ENCODE peak calls at places on chromosomes 6 and 20, in seven cellular contexts. J is HepG2, D is A549, O is GM12878, P is H1, K is endothelial cell of umbilical vein, G is NB4. T is an unnamed sample.

GRCh38 chr6:81612136-81612535 is 140.3 kb downstream of the TENT5A start:
- DNase-seq in J (no peak), D (no peak), O (no peak), P (no peak), K (no peak), G (no peak), T (no peak)

GRCh38 chr6:113733386-113733785 is 123.8 kb upstream of the MARCKS start:
- DNase-seq in J (no peak), D (no peak), O (no peak), P (no peak), K (no peak), G (no peak), T (no peak)

GRCh38 chr20:1274485-1275313 is 8.6 kb downstream of the SNPH start:
- DNase-seq in J (no peak), D (no peak), O (no peak), P (no peak), K (no peak), G (no peak), T (no peak)

GRCh38 chr20:14644698-14645097 is 307.3 kb upstream of the FLRT3 start:
- DNase-seq in J (no peak), D (no peak), O (no peak), P (no peak), K (no peak), G (no peak), T (no peak)

GRCh38 chr6:144477396-144477795 is 192.3 kb downstream of the UTRN start:
- DNase-seq in J (no peak), D (no peak), O (no peak), P (no peak), K (no peak), G (no peak), T (no peak)

GRCh38 chr6:64249129-64249528 is 613.5 kb downstream of the PHF3 start:
- DNase-seq in J (peak), D (peak), O (no peak), P (no peak), K (no peak), G (no peak), T (no peak)

GRCh38 chr6:102848796-102849195 is 1455.3 kb downstream of the GRIK2 start:
- DNase-seq in J (no peak), D (no peak), O (no peak), P (no peak), K (no peak), G (no peak), T (no peak)

GRCh38 chr20:1415667-1416468 is 23.0 kb upstream of the FKBP1A start:
- DNase-seq in J (peak), D (peak), O (no peak), P (no peak), K (peak), G (peak), T (peak)

GRCh38 chr6:2749972-2750600 is 636 bp downstream of the MYLK4 start:
- DNase-seq in J (peak), D (peak), O (no peak), P (no peak), K (peak), G (peak), T (peak)

GRCh38 chr20:43942661-43943285 is 28.1 kb downstream of the TOX2 start:
- DNase-seq in J (no peak), D (peak), O (no peak), P (no peak), K (peak), G (peak), T (peak)

GRCh38 chr6:1024587-1024986 is 287.3 kb upstream of the FOXQ1 start:
- DNase-seq in J (peak), D (peak), O (no peak), P (no peak), K (no peak), G (peak), T (no peak)

GRCh38 chr6:150006961-150007464 is 18.3 kb downstream of the RAET1L start:
- DNase-seq in J (no peak), D (peak), O (no peak), P (no peak), K (no peak), G (peak), T (no peak)

GRCh38 chr6:9131616-9132015 is 696.3 kb upstream of the SLC35B3 start:
- DNase-seq in J (no peak), D (no peak), O (no peak), P (no peak), K (no peak), G (no peak), T (no peak)

GRCh38 chr6:69308584-69308983 is 488.2 kb downstream of the LMBRD1 start:
- DNase-seq in J (no peak), D (no peak), O (no peak), P (no peak), K (no peak), G (no peak), T (no peak)

GRCh38 chr20:64091762-64092161 is 7.6 kb upstream of the LKAAEAR1 start:
- DNase-seq in J (no peak), D (no peak), O (no peak), P (no peak), K (no peak), G (no peak), T (no peak)

GRCh38 chr6:25670793-25671513 is 18.9 kb downstream of the SCGN start:
- DNase-seq in J (no peak), D (peak), O (no peak), P (no peak), K (peak), G (peak), T (peak)

GRCh38 chr6:111872521-111873177 is 603 bp downstream of the FYN start:
- DNase-seq in J (no peak), D (no peak), O (no peak), P (no peak), K (peak), G (peak), T (no peak)

GRCh38 chr20:32495949-32496348 is 89.2 kb downstream of the NOL4L start:
- DNase-seq in J (no peak), D (no peak), O (no peak), P (no peak), K (no peak), G (no peak), T (no peak)

GRCh38 chr6:129903082-129903481 is 42.0 kb upstream of the TMEM244 start:
- DNase-seq in J (no peak), D (no peak), O (no peak), P (no peak), K (no peak), G (no peak), T (no peak)

GRCh38 chr6:168967556-168967955 is 286.1 kb downstream of the THBS2 start:
- DNase-seq in J (no peak), D (no peak), O (no peak), P (no peak), K (no peak), G (no peak), T (no peak)

GRCh38 chr6:41572613-41573012 is 26.4 kb downstream of the FOXP4 start:
- DNase-seq in J (no peak), D (no peak), O (no peak), P (no peak), K (no peak), G (no peak), T (no peak)

GRCh38 chr6:31203345-31203979 is 33.0 kb upstream of the POU5F1 start:
- DNase-seq in J (peak), D (peak), O (peak), P (no peak), K (no peak), G (peak), T (peak)

GRCh38 chr6:34238507-34239239 is 2.0 kb downstream of the HMGA1 start:
- DNase-seq in J (no peak), D (no peak), O (no peak), P (no peak), K (no peak), G (no peak), T (no peak)

GRCh38 chr6:100078509-100078908 is 84.5 kb upstream of the MCHR2 start:
- DNase-seq in J (peak), D (peak), O (no peak), P (peak), K (peak), G (peak), T (peak)

GRCh38 chr6:169315830-169316614 is 62.4 kb upstream of the THBS2 start:
- DNase-seq in J (no peak), D (no peak), O (no peak), P (no peak), K (no peak), G (no peak), T (no peak)

GRCh38 chr6:41529049-41529448 is 17.1 kb upstream of the FOXP4 start:
- DNase-seq in J (no peak), D (no peak), O (no peak), P (no peak), K (no peak), G (no peak), T (no peak)

GRCh38 chr6:68343901-68344300 is 291.2 kb upstream of the ADGRB3 start:
- DNase-seq in J (peak), D (peak), O (no peak), P (peak), K (no peak), G (peak), T (no peak)

GRCh38 chr6:4291453-4292403 is 156.4 kb upstream of the ECI2 start:
- DNase-seq in J (peak), D (no peak), O (no peak), P (no peak), K (peak), G (no peak), T (no peak)

GRCh38 chr6:155580904-155581303 is 125.3 kb upstream of the NOX3 start:
- DNase-seq in J (no peak), D (no peak), O (no peak), P (no peak), K (no peak), G (no peak), T (no peak)

GRCh38 chr6:136792945-136793289 is 640 bp upstream of the MAP3K5 start:
- DNase-seq in J (peak), D (peak), O (no peak), P (no peak), K (peak), G (peak), T (peak)
- TF ChIP-seq POLR2A in J (no peak), D (no peak), O (peak), P (no peak), K (no peak), G (no peak), T (no peak)

GRCh38 chr20:37677969-37678610 is 15.7 kb upstream of the CTNNBL1 start:
- DNase-seq in J (peak), D (no peak), O (no peak), P (no peak), K (no peak), G (no peak), T (no peak)
- TF ChIP-seq MAX in J (peak), D (no peak), O (no peak), P (no peak), K (no peak), G (no peak), T (no peak)

GRCh38 chr20:33664085-33664761 is 2.1 kb downstream of the C20orf144 start:
- DNase-seq in J (no peak), D (no peak), O (no peak), P (no peak), K (no peak), G (no peak), T (no peak)

GRCh38 chr20:33666293-33667244 is at the start of gene ACTL10:
- DNase-seq in J (no peak), D (no peak), O (peak), P (peak), K (peak), G (peak), T (no peak)

GRCh38 chr20:33662172-33662571 is at the start of gene C20orf144:
- DNase-seq in J (no peak), D (no peak), O (no peak), P (no peak), K (no peak), G (no peak), T (no peak)

GRCh38 chr20:33663161-33664084 is 1.3 kb downstream of the C20orf144 start:
- DNase-seq in J (peak), D (peak), O (no peak), P (no peak), K (peak), G (peak), T (no peak)

GRCh38 chr20:33664762-33665144 is 2.0 kb upstream of the ACTL10 start:
- DNase-seq in J (no peak), D (no peak), O (no peak), P (no peak), K (no peak), G (peak), T (no peak)
- TF ChIP-seq POLR2A in J (no peak), D (no peak), O (no peak), P (no peak), K (no peak), G (no peak), T (no peak)

DNA sequence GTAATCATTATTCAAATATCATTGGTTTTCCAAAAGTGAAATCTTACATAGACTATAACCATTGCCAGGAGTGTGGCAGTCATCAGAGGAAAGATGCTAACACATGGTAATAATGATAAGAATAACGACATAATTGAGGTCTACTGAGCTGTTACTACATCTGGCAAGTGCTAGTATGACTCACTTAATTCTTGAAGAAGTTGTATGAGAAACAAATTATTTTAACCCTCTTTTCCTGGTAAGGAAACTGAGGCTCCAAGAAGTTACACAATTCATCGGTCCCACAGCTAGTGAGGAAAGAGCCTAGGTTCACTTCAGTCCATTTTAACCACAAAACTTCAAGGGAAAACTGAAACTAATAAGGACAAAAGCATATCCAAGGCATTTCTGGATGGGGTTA is 335.6 kb upstream of the BTBD3 start:
- DNase-seq in J (no peak), D (no peak), O (no peak), P (no peak), K (peak), G (no peak), T (no peak)
- TF ChIP-seq MAX in J (no peak), D (no peak), O (no peak), P (no peak), K (no peak), G (no peak), T (no peak)

GRCh38 chr6:158233214-158233795 is 65.2 kb downstream of the GTF2H5 start:
- DNase-seq in J (peak), D (no peak), O (no peak), P (no peak), K (peak), G (peak), T (no peak)

GRCh38 chr6:158232445-158233213 is 64.5 kb downstream of the GTF2H5 start:
- DNase-seq in J (peak), D (peak), O (no peak), P (no peak), K (peak), G (peak), T (no peak)

GRCh38 chr6:158230967-158231550 is 62.9 kb downstream of the GTF2H5 start:
- DNase-seq in J (no peak), D (no peak), O (no peak), P (no peak), K (no peak), G (no peak), T (no peak)

GRCh38 chr6:158229823-158230222 is 61.7 kb downstream of the GTF2H5 start:
- DNase-seq in J (no peak), D (no peak), O (no peak), P (no peak), K (no peak), G (no peak), T (no peak)

GRCh38 chr6:158231551-158232444 is 63.6 kb downstream of the GTF2H5 start:
- DNase-seq in J (peak), D (peak), O (no peak), P (no peak), K (peak), G (peak), T (no peak)
- TF ChIP-seq POLR2A in J (peak), D (peak), O (peak), P (peak), K (no peak), G (peak), T (no peak)

T was measured in HCT116.